ENCODE peak calls at places on chromosomes 7 and 10, in eight cellular contexts. U is T-helper 17 cell; X is activated CD4-positive, CD25-positive, alpha-beta regulatory T cell; M is mammary epithelial cell; Z is spleen; A is stimulated activated CD8-positive, alpha-beta memory T cell treated with anti-CD3 and anti-CD28 coated beads, Interleukin-4, amount 100 ng/mL, for 48 hours; C is NCI-H2029; W is germinal center. T is an unnamed sample.

GRCh38 chr7:105013283-105013817 is 655 bp upstream of the KMT2E start:
- DNase-seq in U (peak), C (peak), A (peak), X (peak), M (peak), Z (peak), W (peak), T (peak)

GRCh38 chr7:56009695-56010094 is 41.5 kb downstream of the PSPH start:
- DNase-seq in U (no peak), W (no peak), A (no peak), M (peak), Z (no peak), X (no peak), C (no peak), T (no peak)

GRCh38 chr7:151853896-151854807 is 22.8 kb downstream of the PRKAG2 start:
- DNase-seq in C (no peak), M (no peak), A (no peak), X (no peak), Z (peak), W (no peak), U (no peak), T (peak)

GRCh38 chr7:2002561-2003450 is 229.9 kb downstream of the MAD1L1 start:
- DNase-seq in W (no peak), A (no peak), X (no peak), Z (peak), U (peak), C (no peak), M (no peak), T (peak)

GRCh38 chr7:81676105-81676811 is 93.6 kb downstream of the HGF start:
- DNase-seq in X (no peak), M (no peak), C (no peak), Z (no peak), U (no peak), A (no peak), W (no peak), T (no peak)

GRCh38 chr7:8060241-8060640 is 91.6 kb downstream of the GLCCI1 start:
- DNase-seq in C (no peak), U (no peak), A (no peak), M (no peak), Z (no peak), X (no peak), W (no peak), T (no peak)

GRCh38 chr10:113476191-113476590 is 76.7 kb upstream of the HABP2 start:
- DNase-seq in X (no peak), U (no peak), C (no peak), Z (no peak), W (no peak), M (no peak), A (no peak), T (no peak)

GRCh38 chr7:5423844-5424688 is 432 bp upstream of the TNRC18 start:
- DNase-seq in C (peak), U (no peak), M (peak), Z (peak), W (peak), X (no peak), A (peak), T (peak)

GRCh38 chr10:45374451-45375052 is 536 bp downstream of the ALOX5 start:
- DNase-seq in A (no peak), Z (peak), M (peak), W (no peak), U (no peak), C (no peak), X (no peak), T (peak)

GRCh38 chr7:2290877-2291276 is 23.4 kb downstream of the SNX8 start:
- DNase-seq in X (no peak), A (no peak), W (no peak), C (no peak), U (no peak), M (no peak), Z (no peak), T (peak)

GRCh38 chr7:99366646-99367045 is 7.9 kb upstream of the ARPC1B start:
- DNase-seq in M (no peak), U (no peak), Z (no peak), A (no peak), W (no peak), X (no peak), C (no peak), T (peak)

GRCh38 chr10:77867124-77867715 is 59.3 kb downstream of the DLG5 start:
- DNase-seq in X (no peak), U (no peak), C (no peak), Z (no peak), W (no peak), A (no peak), M (no peak), T (no peak)

GRCh38 chr10:3805227-3805790 is 20.3 kb upstream of the KLF6 start:
- DNase-seq in Z (no peak), W (peak), M (peak), U (no peak), A (no peak), C (no peak), X (peak), T (no peak)

GRCh38 chr7:142063551-142064442 is 47.7 kb upstream of the MGAM2 start:
- DNase-seq in X (no peak), M (no peak), C (no peak), U (no peak), W (no peak), Z (no peak), A (no peak), T (no peak)

GRCh38 chr7:157121184-157121715 is 17.5 kb upstream of the UBE3C start:
- DNase-seq in Z (no peak), A (no peak), M (no peak), C (no peak), X (no peak), W (no peak), U (no peak), T (no peak)

GRCh38 chr10:102660891-102661613 is 16.8 kb downstream of the TRIM8 start:
- DNase-seq in M (no peak), Z (peak), U (peak), X (no peak), W (peak), A (peak), C (no peak), T (no peak)

GRCh38 chr7:127822822-127823508 is 171.0 kb downstream of the SND1 start:
- DNase-seq in A (no peak), Z (no peak), W (peak), C (no peak), M (peak), U (no peak), X (no peak), T (no peak)

GRCh38 chr10:86944471-86944870 is 12.9 kb downstream of the MMRN2 start:
- DNase-seq in Z (no peak), U (no peak), A (no peak), X (no peak), M (peak), W (no peak), C (no peak), T (no peak)